ENCODE peak calls at places on chromosomes 3 and 15, in ten cellular contexts. One of them, this sample, is unnamed.

GRCh38 chr3:158768361-158768787 is 33.5 kb upstream of the MFSD1 start:
- DNase-seq in ecto neural progenitor cell: peak; percentile 59
- DNase-seq in SHP77: no peak
- DNase-seq in NCI-H460: no peak
- DNase-seq in substantia nigra: no peak
- DNase-seq in kidney epithelial cell: peak; percentile 48
- DNase-seq in right atrium auricular region: peak; percentile 79
- DNase-seq in cardiac muscle cell: peak; percentile 74
- DNase-seq in CD4-positive, alpha-beta T cell: no peak
- DNase-seq in iris pigment epithelial cell: peak; percentile 84
- DNase-seq in this sample: peak; percentile 71

GRCh38 chr15:59174846-59175831 is 31.5 kb upstream of the LDHAL6B start:
- DNase-seq in substantia nigra: peak; percentile 34
- DNase-seq in ecto neural progenitor cell: peak; percentile 59
- DNase-seq in SHP77: peak; percentile 72
- DNase-seq in CD4-positive, alpha-beta T cell: no peak
- DNase-seq in kidney epithelial cell: no peak
- DNase-seq in cardiac muscle cell: peak; percentile 79
- DNase-seq in NCI-H460: peak; percentile 58
- DNase-seq in iris pigment epithelial cell: peak; percentile 91
- DNase-seq in right atrium auricular region: peak; percentile 76
- DNase-seq in this sample: peak; percentile 69

GRCh38 chr15:92772626-92773244 is 117.2 kb upstream of the FAM174B start:
- DNase-seq in substantia nigra: no peak
- DNase-seq in iris pigment epithelial cell: no peak
- DNase-seq in kidney epithelial cell: no peak
- DNase-seq in right atrium auricular region: peak; percentile 18
- DNase-seq in ecto neural progenitor cell: no peak
- DNase-seq in CD4-positive, alpha-beta T cell: no peak
- DNase-seq in NCI-H460: no peak
- DNase-seq in cardiac muscle cell: no peak
- DNase-seq in SHP77: no peak
- DNase-seq in this sample: no peak

GRCh38 chr15:39781147-39781966 is 1.3 kb downstream of the FSIP1 start:
- DNase-seq in iris pigment epithelial cell: no peak
- DNase-seq in ecto neural progenitor cell: no peak
- DNase-seq in right atrium auricular region: no peak
- DNase-seq in SHP77: no peak
- DNase-seq in NCI-H460: no peak
- DNase-seq in CD4-positive, alpha-beta T cell: no peak
- DNase-seq in cardiac muscle cell: no peak
- DNase-seq in kidney epithelial cell: no peak
- DNase-seq in substantia nigra: no peak
- DNase-seq in this sample: no peak

GRCh38 chr3:62184559-62184958 is 188.8 kb downstream of the FEZF2 start:
- DNase-seq in CD4-positive, alpha-beta T cell: no peak
- DNase-seq in SHP77: no peak
- DNase-seq in right atrium auricular region: no peak
- DNase-seq in iris pigment epithelial cell: peak; percentile 43
- DNase-seq in ecto neural progenitor cell: no peak
- DNase-seq in substantia nigra: no peak
- DNase-seq in kidney epithelial cell: no peak
- DNase-seq in cardiac muscle cell: peak; percentile 55
- DNase-seq in NCI-H460: no peak
- DNase-seq in this sample: no peak

GRCh38 chr3:33063651-33064051 is 33.3 kb downstream of the GLB1 start:
- DNase-seq in SHP77: no peak
- DNase-seq in CD4-positive, alpha-beta T cell: peak; percentile 41
- DNase-seq in kidney epithelial cell: no peak
- DNase-seq in substantia nigra: no peak
- DNase-seq in cardiac muscle cell: peak; percentile 19
- DNase-seq in right atrium auricular region: no peak
- DNase-seq in ecto neural progenitor cell: no peak
- DNase-seq in iris pigment epithelial cell: peak; percentile 83
- DNase-seq in NCI-H460: no peak
- DNase-seq in this sample: no peak

GRCh38 chr15:89486726-89487050 is 9.7 kb downstream of the RHCG start:
- DNase-seq in right atrium auricular region: no peak
- DNase-seq in iris pigment epithelial cell: no peak
- DNase-seq in NCI-H460: no peak
- DNase-seq in SHP77: no peak
- DNase-seq in kidney epithelial cell: no peak
- DNase-seq in ecto neural progenitor cell: no peak
- DNase-seq in CD4-positive, alpha-beta T cell: peak; percentile 35
- DNase-seq in cardiac muscle cell: peak; percentile 15
- DNase-seq in substantia nigra: no peak
- DNase-seq in this sample: no peak

GRCh38 chr3:59816312-59816711 is 766.5 kb upstream of the CFAP20DC start:
- DNase-seq in CD4-positive, alpha-beta T cell: no peak
- DNase-seq in ecto neural progenitor cell: no peak
- DNase-seq in NCI-H460: no peak
- DNase-seq in kidney epithelial cell: no peak
- DNase-seq in substantia nigra: no peak
- DNase-seq in iris pigment epithelial cell: no peak
- DNase-seq in SHP77: peak; percentile 7
- DNase-seq in right atrium auricular region: no peak
- DNase-seq in cardiac muscle cell: no peak
- DNase-seq in this sample: no peak

GRCh38 chr3:143604849-143605660 is 243.2 kb downstream of the SLC9A9 start:
- DNase-seq in SHP77: no peak
- DNase-seq in iris pigment epithelial cell: no peak
- DNase-seq in ecto neural progenitor cell: no peak
- DNase-seq in substantia nigra: no peak
- DNase-seq in right atrium auricular region: no peak
- DNase-seq in kidney epithelial cell: no peak
- DNase-seq in NCI-H460: no peak
- DNase-seq in cardiac muscle cell: no peak
- DNase-seq in CD4-positive, alpha-beta T cell: no peak
- DNase-seq in this sample: no peak

GRCh38 chr15:33584797-33585196 is 274.0 kb downstream of the RYR3 start:
- DNase-seq in right atrium auricular region: no peak
- DNase-seq in cardiac muscle cell: peak; percentile 59
- DNase-seq in SHP77: no peak
- DNase-seq in kidney epithelial cell: no peak
- DNase-seq in substantia nigra: no peak
- DNase-seq in iris pigment epithelial cell: peak; percentile 27
- DNase-seq in CD4-positive, alpha-beta T cell: no peak
- DNase-seq in NCI-H460: no peak
- DNase-seq in ecto neural progenitor cell: no peak
- DNase-seq in this sample: no peak

GRCh38 chr3:157370867-157371266 is 65.8 kb upstream of the PTX3 start:
- DNase-seq in ecto neural progenitor cell: no peak
- DNase-seq in substantia nigra: no peak
- DNase-seq in CD4-positive, alpha-beta T cell: no peak
- DNase-seq in SHP77: no peak
- DNase-seq in kidney epithelial cell: no peak
- DNase-seq in cardiac muscle cell: peak; percentile 27
- DNase-seq in iris pigment epithelial cell: peak; percentile 30
- DNase-seq in right atrium auricular region: no peak
- DNase-seq in NCI-H460: no peak
- DNase-seq in this sample: no peak

GRCh38 chr3:105354429-105354828 is 12.3 kb upstream of the ALCAM start:
- DNase-seq in ecto neural progenitor cell: peak; percentile 48
- DNase-seq in NCI-H460: no peak
- DNase-seq in cardiac muscle cell: peak; percentile 26
- DNase-seq in iris pigment epithelial cell: no peak
- DNase-seq in kidney epithelial cell: no peak
- DNase-seq in right atrium auricular region: no peak
- DNase-seq in CD4-positive, alpha-beta T cell: no peak
- DNase-seq in substantia nigra: no peak
- DNase-seq in SHP77: no peak
- DNase-seq in this sample: no peak

GRCh38 chr3:36124118-36124796 is 256.0 kb upstream of the STAC start:
- DNase-seq in right atrium auricular region: no peak
- DNase-seq in NCI-H460: peak; percentile 54
- DNase-seq in kidney epithelial cell: peak; percentile 21
- DNase-seq in ecto neural progenitor cell: peak; percentile 63
- DNase-seq in cardiac muscle cell: peak; percentile 56
- DNase-seq in SHP77: peak; percentile 10
- DNase-seq in iris pigment epithelial cell: peak; percentile 21
- DNase-seq in substantia nigra: no peak
- DNase-seq in CD4-positive, alpha-beta T cell: no peak
- DNase-seq in this sample: no peak

GRCh38 chr3:55978953-55979352 is 489.3 kb downstream of the ERC2 start:
- DNase-seq in CD4-positive, alpha-beta T cell: no peak
- DNase-seq in kidney epithelial cell: no peak
- DNase-seq in substantia nigra: no peak
- DNase-seq in iris pigment epithelial cell: no peak
- DNase-seq in NCI-H460: no peak
- DNase-seq in right atrium auricular region: no peak
- DNase-seq in cardiac muscle cell: no peak
- DNase-seq in SHP77: no peak
- DNase-seq in ecto neural progenitor cell: no peak
- DNase-seq in this sample: no peak

GRCh38 chr15:57680021-57680420 is 26.5 kb upstream of the POLR2M start:
- DNase-seq in kidney epithelial cell: peak; percentile 39
- DNase-seq in CD4-positive, alpha-beta T cell: no peak
- DNase-seq in cardiac muscle cell: peak; percentile 45
- DNase-seq in SHP77: no peak
- DNase-seq in iris pigment epithelial cell: peak; percentile 75
- DNase-seq in ecto neural progenitor cell: no peak
- DNase-seq in right atrium auricular region: no peak
- DNase-seq in NCI-H460: no peak
- DNase-seq in substantia nigra: no peak
- DNase-seq in this sample: no peak

GRCh38 chr15:23565395-23566069 is at the start of gene MKRN3:
- DNase-seq in substantia nigra: peak; percentile 45
- DNase-seq in cardiac muscle cell: peak; percentile 49
- DNase-seq in SHP77: peak; percentile 86
- DNase-seq in right atrium auricular region: no peak
- DNase-seq in kidney epithelial cell: no peak
- DNase-seq in ecto neural progenitor cell: no peak
- DNase-seq in NCI-H460: no peak
- DNase-seq in iris pigment epithelial cell: peak; percentile 87
- DNase-seq in CD4-positive, alpha-beta T cell: peak; percentile 37
- DNase-seq in this sample: no peak

GRCh38 chr3:153572654-153573053 is 410.6 kb downstream of the RAP2B start:
- DNase-seq in ecto neural progenitor cell: no peak
- DNase-seq in right atrium auricular region: no peak
- DNase-seq in iris pigment epithelial cell: no peak
- DNase-seq in SHP77: no peak
- DNase-seq in cardiac muscle cell: no peak
- DNase-seq in substantia nigra: no peak
- DNase-seq in NCI-H460: no peak
- DNase-seq in CD4-positive, alpha-beta T cell: no peak
- DNase-seq in kidney epithelial cell: no peak
- DNase-seq in this sample: no peak

GRCh38 chr3:147113293-147114045 is 292.9 kb downstream of the ZIC4 start:
- DNase-seq in CD4-positive, alpha-beta T cell: no peak
- DNase-seq in right atrium auricular region: no peak
- DNase-seq in NCI-H460: no peak
- DNase-seq in substantia nigra: no peak
- DNase-seq in cardiac muscle cell: peak; percentile 78
- DNase-seq in SHP77: no peak
- DNase-seq in iris pigment epithelial cell: peak; percentile 93
- DNase-seq in kidney epithelial cell: peak; percentile 43
- DNase-seq in ecto neural progenitor cell: no peak
- DNase-seq in this sample: no peak